ENCODE peak calls at places on chromosomes 7 and 10, in four cellular contexts. D is K562, R is HepG2, N is GM12878. H is an unnamed sample.

GRCh38 chr7:96238976-96239766 is 82.7 kb downstream of the SLC25A13 start:
- DNase-seq in R (no peak), N (no peak), D (no peak), H (no peak)

GRCh38 chr10:71833451-71834342 is 17.4 kb downstream of the PSAP start:
- DNase-seq in R (no peak), N (no peak), D (no peak), H (no peak)

GRCh38 chr10:88472540-88472939 is 110.6 kb downstream of the RNLS start:
- DNase-seq in D (no peak), N (no peak), R (no peak), H (no peak)

GRCh38 chr10:112981553-112981952 is 31.5 kb downstream of the TCF7L2 start:
- DNase-seq in R (no peak), D (no peak), N (peak), H (no peak)

GRCh38 chr10:23155166-23155565 is 36.9 kb upstream of the PTF1A start:
- DNase-seq in R (no peak), N (no peak), D (no peak), H (no peak)

GRCh38 chr7:141016349-141016748 is 1.6 kb upstream of the MRPS33 start:
- DNase-seq in D (no peak), N (no peak), R (no peak), H (no peak)

GRCh38 chr7:148175512-148175911 is 415.1 kb upstream of the C7orf33 start:
- DNase-seq in N (no peak), D (no peak), R (no peak), H (no peak)

GRCh38 chr10:6170638-6171037 is 32.1 kb upstream of the PFKFB3 start:
- DNase-seq in D (no peak), N (no peak), R (no peak), H (no peak)

GRCh38 chr7:94476251-94476840 is 33.3 kb upstream of the CASD1 start:
- DNase-seq in D (no peak), N (no peak), R (peak), H (no peak)

GRCh38 chr10:49646256-49646870 is 32.5 kb downstream of the CHAT start:
- DNase-seq in D (no peak), R (no peak), N (no peak), H (no peak)

GRCh38 chr10:132746801-132747625 is 38.9 kb downstream of the NKX6-2 start:
- DNase-seq in R (no peak), N (no peak), D (no peak), H (no peak)

GRCh38 chr7:135833642-135834041 is 85.0 kb upstream of the FAM180A start:
- DNase-seq in R (no peak), N (no peak), D (no peak), H (no peak)

GRCh38 chr10:378930-379704 is 243.9 kb downstream of the ZMYND11 start:
- DNase-seq in R (no peak), N (no peak), D (no peak), H (no peak)

GRCh38 chr10:22475857-22476600 is 130.7 kb downstream of the SPAG6 start:
- DNase-seq in R (no peak), D (no peak), N (no peak), H (no peak)

GRCh38 chr10:31947144-31947926 is 18.7 kb upstream of the ARHGAP12 start:
- DNase-seq in R (peak), N (no peak), D (no peak), H (no peak)

GRCh38 chr10:14543048-14543903 is 212.6 kb upstream of the FRMD4A start:
- DNase-seq in N (no peak), D (no peak), R (no peak), H (no peak)

GRCh38 chr7:130961128-130961601 is 227.2 kb upstream of the KLF14 start:
- DNase-seq in D (no peak), R (no peak), N (peak), H (no peak)

GRCh38 chr10:13839430-13839986 is 252.7 kb downstream of the PRPF18 start:
- DNase-seq in D (no peak), N (no peak), R (no peak), H (peak)

GRCh38 chr7:120733143-120733542 is 124.8 kb downstream of the TSPAN12 start:
- DNase-seq in N (no peak), D (no peak), R (no peak), H (no peak)

GRCh38 chr10:72550239-72550638 is 75.6 kb downstream of the MICU1 start:
- DNase-seq in N (no peak), D (no peak), R (no peak), H (no peak)

GRCh38 chr10:76036410-76036940 is 605.1 kb downstream of the LRMDA start:
- DNase-seq in R (no peak), D (peak), N (no peak), H (peak)

GRCh38 chr10:114650266-114650665 is 7.8 kb downstream of the ABLIM1 start:
- DNase-seq in D (no peak), R (no peak), N (no peak), H (no peak)

GRCh38 chr10:85548038-85548437 is 818.6 kb downstream of the GRID1 start:
- DNase-seq in R (peak), N (peak), D (no peak), H (peak)

GRCh38 chr10:12250181-12250580 is 54.2 kb downstream of the CDC123 start:
- DNase-seq in D (no peak), R (no peak), N (no peak), H (no peak)
- TF ChIP-seq FOXM1 in D (no peak), R (no peak), N (no peak), H (no peak)

DNA sequence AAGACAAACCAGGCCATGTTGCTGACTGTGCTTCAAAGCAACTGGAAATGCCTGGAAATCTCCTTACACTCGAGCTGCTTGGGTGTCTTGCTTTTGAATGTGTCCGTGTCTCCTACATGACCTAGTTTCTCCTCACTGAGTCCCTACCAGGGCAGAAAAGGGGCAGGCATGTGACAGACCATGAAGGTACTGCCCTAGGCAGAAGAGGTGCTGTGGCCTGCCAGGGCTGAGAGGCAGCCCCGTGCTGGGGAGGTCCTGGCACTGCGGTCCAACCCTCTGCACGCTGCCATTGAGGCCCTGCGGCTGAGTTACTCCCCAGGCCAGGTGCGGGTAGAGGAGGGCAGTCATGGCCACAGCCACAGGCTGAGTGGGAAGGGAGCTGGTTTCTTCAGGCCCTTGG is 159.3 kb downstream of the LYZL1 start:
- DNase-seq in R (no peak), N (no peak), D (no peak), H (no peak)
- TF ChIP-seq FOXK2 in R (no peak), N (no peak), D (no peak), H (no peak)

GRCh38 chr7:128172151-128172550 is 68.9 kb upstream of the LEP start:
- DNase-seq in D (no peak), N (no peak), R (no peak), H (no peak)

GRCh38 chr7:128167791-128168666 is 73.0 kb upstream of the LEP start:
- DNase-seq in N (no peak), D (no peak), R (no peak), H (no peak)

GRCh38 chr7:128171342-128171918 is 69.6 kb upstream of the LEP start:
- DNase-seq in R (no peak), N (no peak), D (no peak), H (no peak)

GRCh38 chr7:128168667-128169210 is 72.3 kb upstream of the LEP start:
- DNase-seq in N (no peak), R (no peak), D (peak), H (peak)

GRCh38 chr7:128170461-128170860 is 70.6 kb upstream of the LEP start:
- DNase-seq in D (no peak), R (no peak), N (no peak), H (no peak)
- TF ChIP-seq FOXM1 in D (no peak), R (no peak), N (no peak), H (no peak)

GRCh38 chr7:155226261-155227003 is 71.2 kb upstream of the INSIG1 start:
- DNase-seq in N (no peak), R (no peak), D (no peak), H (no peak)
- TF ChIP-seq FOXK2 in N (no peak), R (no peak), D (no peak), H (no peak)

GRCh38 chr7:151345576-151345975 is 4.0 kb downstream of the NUB1 start:
- DNase-seq in D (no peak), N (no peak), R (no peak), H (no peak)

GRCh38 chr7:151348970-151349369 is 7.4 kb downstream of the NUB1 start:
- DNase-seq in R (no peak), D (no peak), N (no peak), H (no peak)

GRCh38 chr7:151346180-151346769 is 4.7 kb downstream of the NUB1 start:
- DNase-seq in N (no peak), R (no peak), D (no peak), H (no peak)

GRCh38 chr7:151349507-151349853 is 7.9 kb downstream of the NUB1 start:
- DNase-seq in N (no peak), R (no peak), D (peak), H (no peak)

DNA sequence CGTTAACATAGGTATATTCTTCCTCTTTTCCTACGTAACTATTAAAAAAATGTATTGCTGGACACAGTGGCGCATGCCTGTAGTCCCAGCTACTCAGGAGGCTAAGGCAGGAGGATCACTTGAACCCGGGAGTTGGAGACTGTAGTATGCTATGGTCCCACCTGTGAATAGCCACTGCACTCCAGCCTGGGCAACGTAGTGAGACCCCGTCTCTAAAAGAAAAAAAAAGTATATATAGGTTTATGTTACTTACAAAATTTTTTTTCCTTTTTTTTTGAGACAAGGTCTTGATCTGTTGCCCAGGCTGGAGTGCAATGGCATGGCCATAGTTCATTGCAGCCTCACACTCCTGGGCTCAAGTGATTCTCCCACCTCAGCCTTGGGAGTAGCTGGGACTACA is 5.6 kb downstream of the NUB1 start:
- DNase-seq in D (no peak), R (no peak), N (no peak), H (no peak)
- TF ChIP-seq FOXM1 in D (no peak), R (no peak), N (no peak), H (no peak)

GRCh38 chr7:5598261-5598761 is 174.7 kb upstream of the TNRC18 start:
- DNase-seq in N (no peak), R (no peak), D (no peak), H (no peak)

GRCh38 chr7:5595545-5596045 is 172.0 kb upstream of the TNRC18 start:
- DNase-seq in N (no peak), D (peak), R (no peak), H (no peak)

GRCh38 chr7:5597772-5598171 is 174.1 kb upstream of the TNRC18 start:
- DNase-seq in N (no peak), D (no peak), R (no peak), H (no peak)

GRCh38 chr7:5596046-5596895 is 172.6 kb upstream of the TNRC18 start:
- DNase-seq in N (no peak), D (peak), R (no peak), H (no peak)

GRCh38 chr7:5596896-5597246 is 173.2 kb upstream of the TNRC18 start:
- DNase-seq in N (no peak), R (no peak), D (no peak), H (no peak)
- TF ChIP-seq FOXK2 in N (no peak), R (no peak), D (no peak), H (no peak)

GRCh38 chr7:47877336-47877735 is 70.9 kb downstream of the PKD1L1 start:
- DNase-seq in D (no peak), N (no peak), R (no peak), H (no peak)

GRCh38 chr7:47878662-47879061 is 69.6 kb downstream of the PKD1L1 start:
- DNase-seq in D (no peak), N (no peak), R (no peak), H (no peak)

GRCh38 chr7:47873767-47874166 is 74.5 kb downstream of the PKD1L1 start:
- DNase-seq in N (no peak), R (no peak), D (no peak), H (no peak)

GRCh38 chr7:47875998-47876744 is 72.1 kb downstream of the PKD1L1 start:
- DNase-seq in R (no peak), N (no peak), D (no peak), H (no peak)

DNA sequence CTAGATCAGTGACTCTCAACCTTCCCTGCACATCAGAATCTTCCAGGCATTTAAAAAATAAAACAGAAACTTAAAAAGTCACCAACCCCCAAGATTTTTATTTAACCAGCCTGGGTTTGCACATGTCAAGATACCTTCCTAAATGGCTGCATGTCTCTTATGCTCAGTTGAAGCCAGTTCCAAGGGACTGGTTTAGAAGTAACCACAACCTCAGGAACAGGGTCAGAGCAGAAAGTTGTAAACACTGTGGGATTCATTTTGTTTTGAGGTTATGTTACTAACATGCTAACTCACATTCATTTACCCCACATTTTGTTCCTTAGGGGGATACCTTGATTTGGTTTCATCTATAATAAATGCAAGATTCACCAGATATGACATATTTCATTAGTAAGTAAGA is 72.9 kb downstream of the PKD1L1 start:
- DNase-seq in R (no peak), D (no peak), N (no peak), H (no peak)
- TF ChIP-seq FOXM1 in R (no peak), D (no peak), N (no peak), H (no peak)

GRCh38 chr7:23893172-23893941 is 183.3 kb downstream of the STK31 start:
- DNase-seq in R (no peak), D (no peak), N (no peak), H (no peak)
- TF ChIP-seq FOXK2 in R (no peak), D (no peak), N (no peak), H (no peak)

GRCh38 chr10:29470355-29470705 is 164.4 kb downstream of the SVIL start:
- DNase-seq in R (no peak), N (no peak), D (peak), H (peak)
- TF ChIP-seq FOXM1 in R (no peak), N (no peak), D (no peak), H (no peak)